ENCODE peak calls at places on chromosomes 5 and 9, in nine cellular contexts. C is H54, L is prostate gland, T is sigmoid colon, W is A549, K is tibial nerve, D is uterus, Y is spleen, A is adrenal gland. X is an unnamed sample.

GRCh38 chr5:73791389-73791788 is 165.4 kb downstream of the ARHGEF28 start:
- DNase-seq in D (no peak), K (no peak), Y (no peak), W (no peak), L (no peak), C (no peak), T (no peak), A (no peak), X (no peak)

GRCh38 chr9:120998111-120998510 is 52.0 kb downstream of the C5 start:
- DNase-seq in A (no peak), W (no peak), D (no peak), L (no peak), T (no peak), C (no peak), Y (no peak), K (no peak), X (no peak)

GRCh38 chr9:33130501-33130900 is 36.6 kb downstream of the B4GALT1 start:
- DNase-seq in A (no peak), C (peak), T (peak), K (no peak), W (peak), L (no peak), D (no peak), Y (peak), X (no peak)

GRCh38 chr9:37745970-37746369 is 7.6 kb upstream of the TRMT10B start:
- DNase-seq in K (no peak), L (no peak), W (no peak), C (no peak), D (no peak), A (no peak), T (no peak), Y (no peak), X (no peak)

GRCh38 chr9:134585746-134586706 is 55.6 kb upstream of the COL5A1 start:
- DNase-seq in Y (no peak), K (no peak), C (peak), T (no peak), L (no peak), W (peak), D (no peak), A (peak), X (no peak)

GRCh38 chr5:125604104-125604503 is 819.1 kb upstream of the GRAMD2B start:
- DNase-seq in Y (no peak), C (no peak), T (no peak), W (no peak), L (no peak), D (no peak), A (no peak), K (no peak), X (no peak)

GRCh38 chr9:135295556-135296300 is 183.9 kb upstream of the PPP1R26 start:
- DNase-seq in L (no peak), K (no peak), W (no peak), C (no peak), Y (peak), D (no peak), A (no peak), T (no peak), X (no peak)

GRCh38 chr9:17978773-17979172 is 399.9 kb downstream of the SH3GL2 start:
- DNase-seq in K (no peak), Y (no peak), D (no peak), W (no peak), T (no peak), A (no peak), C (no peak), L (no peak), X (no peak)

GRCh38 chr9:133429216-133429613 is 7.0 kb downstream of the ADAMTS13 start:
- DNase-seq in T (no peak), C (no peak), W (no peak), D (no peak), Y (no peak), K (no peak), L (no peak), A (no peak), X (no peak)

GRCh38 chr5:156922207-156922792 is 40.7 kb downstream of the TIMD4 start:
- DNase-seq in A (no peak), C (no peak), Y (no peak), D (no peak), K (no peak), W (no peak), L (no peak), T (no peak), X (no peak)

GRCh38 chr9:108483676-108484075 is 372.1 kb downstream of the ACTL7B start:
- DNase-seq in T (no peak), A (no peak), C (no peak), Y (no peak), K (no peak), D (no peak), L (no peak), W (no peak), X (no peak)

GRCh38 chr9:94721754-94722153 is 4.7 kb upstream of the AOPEP start:
- DNase-seq in K (no peak), D (no peak), L (no peak), W (no peak), Y (no peak), A (no peak), T (no peak), C (no peak), X (no peak)

GRCh38 chr9:71767421-71768321 is 642 bp downstream of the CEMIP2 start:
- DNase-seq in Y (peak), K (no peak), W (no peak), A (peak), L (no peak), D (peak), T (peak), C (no peak), X (peak)

GRCh38 chr9:79220246-79220645 is 351.5 kb upstream of the TLE4 start:
- DNase-seq in D (no peak), Y (no peak), W (no peak), K (no peak), L (no peak), T (no peak), C (no peak), A (no peak), X (no peak)

GRCh38 chr5:112579771-112580170 is 157.9 kb upstream of the APC start:
- DNase-seq in T (no peak), Y (no peak), L (no peak), C (no peak), A (no peak), K (no peak), W (no peak), D (no peak), X (no peak)

GRCh38 chr9:131045300-131046092 is 36.5 kb downstream of the LAMC3 start:
- DNase-seq in C (no peak), W (peak), T (no peak), Y (no peak), D (no peak), L (no peak), A (peak), K (no peak), X (no peak)

GRCh38 chr5:66171349-66172344 is 27.5 kb downstream of the SREK1 start:
- DNase-seq in D (peak), T (no peak), W (peak), Y (no peak), K (no peak), A (peak), C (no peak), L (peak), X (peak)

GRCh38 chr5:112604741-112605390 is 132.8 kb upstream of the APC start:
- DNase-seq in C (no peak), L (no peak), K (no peak), Y (no peak), T (no peak), W (no peak), D (no peak), A (no peak), X (peak)

GRCh38 chr9:15642369-15642962 is 89.6 kb downstream of the CCDC171 start:
- DNase-seq in Y (no peak), A (no peak), T (no peak), W (peak), C (peak), K (no peak), L (no peak), D (no peak), X (peak)

GRCh38 chr9:83563360-83563759 is 25.2 kb upstream of the FRMD3 start:
- DNase-seq in C (no peak), A (no peak), D (no peak), K (no peak), L (no peak), T (no peak), W (no peak), Y (no peak), X (no peak)

GRCh38 chr9:696332-697090 is 145.0 kb upstream of the DMRT1 start:
- DNase-seq in L (peak), K (no peak), W (peak), A (peak), C (no peak), Y (no peak), T (peak), D (peak), X (no peak)

GRCh38 chr5:61298066-61298465 is 34.0 kb upstream of the ZSWIM6 start:
- DNase-seq in K (no peak), L (no peak), D (no peak), A (no peak), Y (no peak), C (no peak), W (no peak), T (no peak), X (no peak)

DNA sequence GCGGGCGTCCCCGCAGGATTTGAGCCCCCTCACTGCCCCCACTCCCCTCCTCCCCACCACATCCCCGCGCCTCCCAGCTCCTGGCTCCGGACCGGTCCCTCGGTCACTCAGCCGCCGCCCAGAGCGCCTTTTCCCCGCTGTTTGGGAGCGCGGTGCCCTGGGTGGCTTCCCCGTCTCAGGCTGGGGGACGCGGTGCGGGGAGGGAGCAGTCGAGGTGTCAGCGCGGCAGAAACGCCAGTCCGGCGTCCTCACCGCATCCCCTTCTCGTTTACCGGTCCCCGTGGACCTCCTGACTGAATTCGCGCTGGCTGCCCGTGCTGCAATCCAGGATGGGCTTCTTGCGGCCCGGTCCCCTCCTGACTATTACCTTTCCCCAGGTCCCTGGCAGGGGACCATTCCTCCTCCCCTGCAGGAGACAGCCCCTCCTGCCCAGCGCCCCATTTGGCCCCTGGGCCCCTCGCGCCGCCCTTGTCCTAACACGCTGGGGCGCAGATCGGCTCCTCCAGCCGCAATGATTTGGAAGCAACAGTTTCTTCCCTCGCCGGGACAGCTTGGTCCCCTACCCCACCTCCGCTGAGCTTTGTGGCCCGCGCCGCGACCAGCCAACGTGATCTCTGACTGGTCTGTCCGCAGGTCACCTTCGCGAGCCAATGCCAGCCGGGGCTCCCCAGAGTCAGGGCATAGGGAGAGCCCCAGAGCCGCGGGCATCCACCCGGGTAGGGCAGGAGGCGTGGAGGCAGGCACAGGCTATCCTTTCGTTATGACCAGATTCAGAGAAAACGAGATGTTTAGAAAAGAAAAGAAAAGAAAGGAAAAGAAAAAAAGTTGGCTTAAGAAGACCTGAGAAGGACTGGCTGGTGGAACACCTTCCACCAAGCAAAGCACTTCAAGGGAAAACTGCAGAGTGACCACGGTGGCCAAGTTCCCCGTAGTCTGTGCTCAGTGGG is 1.2 kb downstream of the ANKRD33B start:
- DNase-seq in T (no peak), A (no peak), L (no peak), D (no peak), C (no peak), K (no peak), W (no peak), Y (peak), X (peak)
- TF ChIP-seq POLR2A in T (no peak), A (no peak), L (no peak), D (peak), C (no peak), K (no peak), W (no peak), Y (no peak), X (no peak)

DNA sequence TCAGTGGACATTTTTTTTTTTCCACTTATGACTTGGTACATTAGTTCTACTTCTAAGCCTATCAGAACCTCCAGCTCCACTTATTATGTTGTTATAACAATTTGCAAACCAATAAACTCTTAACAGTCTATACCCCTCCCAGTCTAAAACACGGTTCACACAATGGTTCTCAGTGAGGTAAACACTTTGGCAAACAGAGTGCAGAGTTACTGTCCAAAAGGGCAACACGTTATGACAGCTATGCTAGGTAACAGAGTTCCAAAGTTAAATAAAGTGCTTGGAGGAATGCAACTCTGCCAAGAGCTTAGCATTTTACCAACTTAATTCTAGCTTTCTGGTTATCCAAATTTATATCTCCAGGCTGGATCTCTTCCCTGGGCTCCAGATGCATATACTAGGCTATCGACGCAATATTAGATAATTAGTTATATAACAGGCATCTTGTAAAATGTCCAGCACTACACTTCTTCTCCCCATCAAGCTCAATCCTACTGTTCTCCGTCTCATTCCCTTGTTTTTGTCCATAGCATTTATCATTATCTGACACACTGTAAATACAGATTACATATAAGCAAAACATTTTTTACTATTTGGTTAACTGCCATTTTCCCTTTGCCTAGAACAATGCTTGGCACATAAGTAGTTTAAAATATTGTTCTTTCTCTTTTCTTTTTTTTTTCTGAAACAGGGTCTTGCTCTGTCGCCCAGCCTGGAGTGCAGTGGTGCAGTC is 14.3 kb downstream of the FNBP1 start:
- DNase-seq in Y (no peak), K (no peak), C (no peak), T (no peak), D (no peak), L (no peak), A (no peak), W (no peak), X (no peak)
- TF ChIP-seq POLR2A in Y (no peak), K (no peak), C (no peak), T (no peak), D (no peak), L (no peak), A (no peak), W (no peak), X (no peak)

GRCh38 chr5:177483042-177483441 is 9.6 kb upstream of the DBN1 start:
- DNase-seq in T (no peak), Y (peak), D (no peak), C (no peak), A (no peak), W (no peak), L (no peak), K (no peak), X (no peak)

GRCh38 chr5:177484902-177485549 is 11.6 kb upstream of the DBN1 start:
- DNase-seq in W (no peak), D (no peak), L (no peak), Y (peak), K (no peak), T (no peak), A (no peak), C (no peak), X (no peak)

GRCh38 chr5:177483994-177484901 is 10.8 kb upstream of the DBN1 start:
- DNase-seq in K (no peak), L (no peak), T (no peak), W (no peak), A (no peak), D (peak), Y (peak), C (no peak), X (no peak)

GRCh38 chr5:177479774-177480173 is 6.3 kb upstream of the DBN1 start:
- DNase-seq in W (no peak), Y (no peak), T (no peak), K (no peak), C (no peak), D (peak), L (no peak), A (no peak), X (no peak)

DNA sequence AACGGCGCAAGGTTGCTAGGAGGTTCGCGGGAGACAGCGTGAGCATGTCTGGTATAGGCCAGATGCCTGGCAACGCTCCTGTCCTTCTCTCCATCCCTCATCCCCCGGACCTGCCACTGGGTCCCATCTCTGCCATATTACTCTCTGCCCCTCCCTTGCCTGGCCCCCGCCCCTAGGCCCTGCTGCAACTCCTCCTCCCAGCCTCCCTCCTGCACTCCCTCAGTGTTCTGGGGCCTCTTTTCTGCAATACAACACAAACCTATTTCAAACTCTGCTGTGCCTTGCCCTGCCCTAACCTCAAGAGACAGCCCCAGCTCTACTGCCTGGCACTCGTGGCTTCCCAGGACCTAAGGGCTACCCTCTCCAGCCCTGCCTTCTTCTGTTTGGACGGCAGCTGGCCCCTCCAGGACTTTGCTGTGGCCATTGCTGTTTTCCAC is 8.9 kb upstream of the DBN1 start:
- DNase-seq in W (no peak), Y (peak), D (peak), K (no peak), A (no peak), L (no peak), T (no peak), C (no peak), X (no peak)
- TF ChIP-seq POLR2A in W (no peak), Y (no peak), D (no peak), K (no peak), A (no peak), L (no peak), T (no peak), C (no peak), X (no peak)

GRCh38 chr5:118989816-118990215 is 1.5 kb upstream of the DTWD2 start:
- DNase-seq in T (no peak), C (no peak), D (no peak), W (no peak), Y (no peak), A (no peak), K (no peak), L (no peak), X (peak)

GRCh38 chr5:118990582-118990981 is 2.2 kb upstream of the DTWD2 start:
- DNase-seq in K (no peak), T (no peak), D (no peak), C (no peak), Y (no peak), W (no peak), A (no peak), L (no peak), X (no peak)

GRCh38 chr5:118984602-118985001 is 3.7 kb downstream of the DTWD2 start:
- DNase-seq in K (no peak), W (no peak), D (no peak), C (no peak), T (no peak), Y (no peak), A (no peak), L (no peak), X (no peak)

GRCh38 chr5:118987988-118988945 is at the start of gene DTWD2:
- DNase-seq in Y (peak), W (peak), K (peak), A (peak), C (peak), T (peak), L (peak), D (peak), X (peak)
- TF ChIP-seq POLR2A in Y (no peak), W (peak), K (peak), A (peak), C (peak), T (no peak), L (peak), D (peak), X (peak)